ENCODE peak calls at places on chromosome 16, in seven cellular contexts. W, U, V, Y, F, I and L are unnamed samples.
A peak's percentile ranks its signal among the peaks of the same experiment; 100 is the strongest.

GRCh38 chr16:31063843-31064611 is 10.0 kb downstream of the ZNF668 start:
- ATAC-seq in Y (peak; percentile 76), W (peak; percentile 41), V (peak; percentile 41), U (no peak), F (no peak), I (peak; percentile 24), L (peak; percentile 30)

GRCh38 chr16:67449328-67449727 is 18.4 kb downstream of the HSD11B2 start:
- ATAC-seq in U (no peak), Y (no peak), F (no peak), W (no peak), I (no peak), V (no peak), L (no peak)

GRCh38 chr16:88616736-88617135 is 21.6 kb upstream of the IL17C start:
- ATAC-seq in Y (no peak), I (no peak), W (no peak), U (no peak), V (no peak), F (no peak), L (no peak)

GRCh38 chr16:69405326-69405725 is 19.1 kb upstream of the CYB5B start:
- ATAC-seq in W (no peak), I (no peak), V (no peak), Y (no peak), F (no peak), U (no peak), L (no peak)

GRCh38 chr16:30018731-30019158 is 4.3 kb upstream of the C16orf92 start:
- ATAC-seq in U (no peak), I (no peak), V (peak; percentile 21), Y (no peak), F (peak; percentile 59), W (no peak), L (peak; percentile 12)

GRCh38 chr16:57694556-57695377 is at the start of gene DRC7:
- ATAC-seq in Y (peak; percentile 44), V (peak; percentile 52), I (peak; percentile 84), F (peak; percentile 68), U (peak; percentile 92), W (peak; percentile 24), L (peak; percentile 54)

GRCh38 chr16:27230562-27230991 is 27.3 kb downstream of the KDM8 start:
- ATAC-seq in I (peak; percentile 26), W (peak; percentile 71), F (no peak), U (peak; percentile 37), Y (peak; percentile 54), V (peak; percentile 59), L (peak; percentile 64)

GRCh38 chr16:75065149-75065807 is 51.3 kb downstream of the LDHD start:
- ATAC-seq in U (peak; percentile 14), F (no peak), Y (peak; percentile 92), I (peak; percentile 67), V (peak; percentile 85), W (peak; percentile 85), L (peak; percentile 79)

GRCh38 chr16:383326-384020 is 1.7 kb upstream of the PGAP6 start:
- ATAC-seq in U (no peak), F (peak; percentile 68), W (no peak), V (peak; percentile 54), I (peak; percentile 12), Y (peak; percentile 31), L (peak; percentile 76)

GRCh38 chr16:2436110-2436509 is 6.9 kb downstream of the CCNF start:
- ATAC-seq in I (no peak), V (no peak), Y (no peak), F (no peak), W (no peak), U (no peak), L (peak; percentile 71)

GRCh38 chr16:87156195-87156594 is 161.0 kb downstream of the C16orf95 start:
- ATAC-seq in I (no peak), Y (no peak), V (no peak), F (no peak), W (no peak), U (no peak), L (no peak)

GRCh38 chr16:57349212-57350031 is 9.2 kb upstream of the CCL22 start:
- ATAC-seq in V (peak; percentile 93), F (no peak), U (no peak), W (no peak), I (peak; percentile 72), Y (peak; percentile 30), L (peak; percentile 49)

GRCh38 chr16:26195225-26195624 is 503.5 kb downstream of the HS3ST4 start:
- ATAC-seq in F (no peak), I (no peak), Y (no peak), V (peak; percentile 50), W (no peak), U (no peak), L (no peak)